ENCODE peak calls at places on chromosomes 3 and 15, in nine cellular contexts. C is hypothalamus; L is type B pancreatic cell; P is heart left ventricle; J is brain pericyte; U is stimulated activated CD8-positive, alpha-beta memory T cell treated with anti-CD3 and anti-CD28 coated beads, Interleukin-4, amount 100 ng/mL, for 1 hour; V is activated naive CD4-positive, alpha-beta T cell treated with anti-CD3 and anti-CD28 coated beads, Interleukin-2, amount 50 U/mL, for 16 hours; D is stimulated activated naive CD8-positive, alpha-beta T cell treated with anti-CD3 and anti-CD28 coated beads, Interleukin-15, Interleukin-2, amounts not matched to agents 100 U/mL and 50 U/mL, for 24 hours; R is GM23248. X is an unnamed sample.

GRCh38 chr3:179969525-179969924 is 67.2 kb downstream of the PEX5L start:
- DNase-seq in C (no peak), L (no peak), P (no peak), J (no peak), U (no peak), V (no peak), D (no peak), R (peak; percentile 34), X (no peak)

GRCh38 chr3:177053107-177053506 is 144.2 kb downstream of the TBL1XR1 start:
- DNase-seq in C (no peak), L (no peak), P (no peak), J (no peak), U (no peak), V (no peak), D (no peak), R (no peak), X (no peak)

GRCh38 chr3:49111347-49111746 is 6.8 kb upstream of the QARS1 start:
- DNase-seq in C (no peak), L (no peak), P (no peak), J (no peak), U (no peak), V (no peak), D (no peak), R (no peak), X (no peak)

GRCh38 chr3:19931767-19932188 is 2.2 kb downstream of the EFHB start:
- DNase-seq in C (no peak), L (no peak), P (no peak), J (no peak), U (no peak), V (no peak), D (no peak), R (peak; percentile 50), X (no peak)

GRCh38 chr15:69288531-69289311 is 10.0 kb upstream of the PAQR5 start:
- DNase-seq in C (no peak), L (no peak), P (no peak), J (no peak), U (no peak), V (no peak), D (no peak), R (no peak), X (no peak)

GRCh38 chr3:85576091-85576690 is 617.4 kb downstream of the CADM2 start:
- DNase-seq in C (no peak), L (no peak), P (peak; percentile 36), J (peak; percentile 41), U (no peak), V (peak; percentile 30), D (peak; percentile 44), R (peak; percentile 56), X (peak; percentile 86)

GRCh38 chr3:146554168-146554760 is 9.9 kb upstream of the PLSCR1 start:
- DNase-seq in C (no peak), L (no peak), P (no peak), J (no peak), U (no peak), V (no peak), D (no peak), R (peak; percentile 12), X (no peak)

GRCh38 chr3:143648708-143649107 is 199.6 kb downstream of the SLC9A9 start:
- DNase-seq in C (no peak), L (no peak), P (no peak), J (no peak), U (no peak), V (no peak), D (peak; percentile 22), R (peak; percentile 40), X (peak; percentile 61)

GRCh38 chr3:43621406-43621973 is 321 bp downstream of the ANO10 start:
- DNase-seq in C (peak; percentile 56), L (no peak), P (peak; percentile 36), J (no peak), U (no peak), V (no peak), D (no peak), R (no peak), X (peak; percentile 57)

GRCh38 chr3:66593978-66594377 is 93.2 kb upstream of the LRIG1 start:
- DNase-seq in C (no peak), L (no peak), P (no peak), J (no peak), U (no peak), V (no peak), D (no peak), R (peak; percentile 76), X (no peak)

GRCh38 chr3:167882057-167882667 is 146.6 kb downstream of the SERPINI1 start:
- DNase-seq in C (no peak), L (no peak), P (no peak), J (no peak), U (no peak), V (no peak), D (no peak), R (peak; percentile 77), X (no peak)

GRCh38 chr3:196757876-196758739 is 18.5 kb downstream of the PAK2 start:
- DNase-seq in C (no peak), L (no peak), P (no peak), J (peak; percentile 16), U (no peak), V (no peak), D (peak; percentile 26), R (peak; percentile 69), X (no peak)

GRCh38 chr3:188133646-188134045 is 20.3 kb upstream of the LPP start:
- DNase-seq in C (no peak), L (no peak), P (no peak), J (no peak), U (no peak), V (no peak), D (no peak), R (peak; percentile 68), X (no peak)

GRCh38 chr3:58082047-58082446 is 73.8 kb downstream of the FLNB start:
- DNase-seq in C (no peak), L (no peak), P (no peak), J (no peak), U (no peak), V (peak; percentile 27), D (peak; percentile 32), R (no peak), X (no peak)

GRCh38 chr3:53195602-53196574 is 34.9 kb downstream of the PRKCD start:
- DNase-seq in C (no peak), L (no peak), P (peak; percentile 53), J (no peak), U (peak; percentile 10), V (peak; percentile 60), D (peak; percentile 74), R (peak; percentile 69), X (peak; percentile 61)

X was measured in testis.